ENCODE peak calls at places on chromosome 5, in six cellular contexts. One of them, this sample, is unnamed. For H3K36me3, the result is how much of the 10 kb centered on the place peaks cover.

GRCh38 chr5:179731791-179732411 is 721 bp upstream of the MAML1 start:
- DNase-seq in IMR-90: peak
- DNase-seq in transverse colon: peak
- DNase-seq in Peyer's patch: peak
- DNase-seq in kidney: peak
- DNase-seq in heart left ventricle: peak
- DNase-seq in this sample: peak

GRCh38 chr5:93941897-93942296 is 200.5 kb upstream of the POU5F2 start:
- DNase-seq in IMR-90: no peak
- DNase-seq in transverse colon: no peak
- DNase-seq in Peyer's patch: no peak
- DNase-seq in kidney: no peak
- DNase-seq in heart left ventricle: no peak
- DNase-seq in this sample: no peak

GRCh38 chr5:36251218-36251617 is 9.5 kb upstream of the NADK2 start:
- DNase-seq in IMR-90: no peak
- DNase-seq in transverse colon: no peak
- DNase-seq in Peyer's patch: no peak
- DNase-seq in kidney: no peak
- DNase-seq in heart left ventricle: no peak
- DNase-seq in this sample: no peak

GRCh38 chr5:42984307-42984706 is 55.8 kb downstream of the ANXA2R start:
- DNase-seq in IMR-90: no peak
- DNase-seq in transverse colon: no peak
- DNase-seq in Peyer's patch: no peak
- DNase-seq in kidney: no peak
- DNase-seq in heart left ventricle: no peak
- DNase-seq in this sample: no peak

GRCh38 chr5:1011226-1011631 is 2.6 kb downstream of the NKD2 start:
- DNase-seq in IMR-90: no peak
- DNase-seq in transverse colon: peak
- DNase-seq in Peyer's patch: no peak
- DNase-seq in kidney: peak
- DNase-seq in heart left ventricle: peak
- DNase-seq in this sample: peak

GRCh38 chr5:18394154-18394804 is 760.0 kb downstream of the TAF11L14 start:
- DNase-seq in IMR-90: peak
- DNase-seq in transverse colon: peak
- DNase-seq in Peyer's patch: peak
- DNase-seq in kidney: no peak
- DNase-seq in heart left ventricle: no peak
- DNase-seq in this sample: no peak

GRCh38 chr5:115986358-115986757 is 24.1 kb downstream of the LVRN start:
- DNase-seq in IMR-90: peak
- DNase-seq in transverse colon: no peak
- DNase-seq in Peyer's patch: no peak
- DNase-seq in kidney: no peak
- DNase-seq in heart left ventricle: no peak
- DNase-seq in this sample: no peak

GRCh38 chr5:115472601-115473000 is 72.0 kb downstream of the FEM1C start:
- DNase-seq in IMR-90: no peak
- DNase-seq in transverse colon: no peak
- DNase-seq in Peyer's patch: no peak
- DNase-seq in kidney: no peak
- DNase-seq in heart left ventricle: peak
- DNase-seq in this sample: no peak

GRCh38 chr5:73735032-73735734 is 109.2 kb downstream of the ARHGEF28 start:
- DNase-seq in IMR-90: no peak
- DNase-seq in transverse colon: no peak
- DNase-seq in Peyer's patch: no peak
- DNase-seq in kidney: no peak
- DNase-seq in heart left ventricle: no peak
- DNase-seq in this sample: no peak

GRCh38 chr5:95471447-95471846 is 80.3 kb downstream of the FAM81B start:
- DNase-seq in IMR-90: no peak
- DNase-seq in transverse colon: no peak
- DNase-seq in Peyer's patch: no peak
- DNase-seq in kidney: no peak
- DNase-seq in heart left ventricle: no peak
- DNase-seq in this sample: no peak

GRCh38 chr5:130514984-130515690 is 610.9 kb downstream of the CHSY3 start:
- DNase-seq in IMR-90: peak
- DNase-seq in transverse colon: no peak
- DNase-seq in Peyer's patch: no peak
- DNase-seq in kidney: no peak
- DNase-seq in heart left ventricle: no peak
- DNase-seq in this sample: no peak

GRCh38 chr5:170132642-170133448 is 27.1 kb downstream of the FOXI1 start:
- DNase-seq in IMR-90: peak
- DNase-seq in transverse colon: no peak
- DNase-seq in Peyer's patch: no peak
- DNase-seq in kidney: no peak
- DNase-seq in heart left ventricle: no peak
- DNase-seq in this sample: no peak

GRCh38 chr5:169027456-169028118 is 273.4 kb downstream of the SLIT3 start:
- DNase-seq in IMR-90: no peak
- DNase-seq in transverse colon: peak
- DNase-seq in Peyer's patch: no peak
- DNase-seq in kidney: no peak
- DNase-seq in heart left ventricle: no peak
- DNase-seq in this sample: no peak

GRCh38 chr5:90585337-90585986 is 26.9 kb downstream of the ADGRV1 start:
- DNase-seq in IMR-90: no peak
- DNase-seq in transverse colon: no peak
- DNase-seq in Peyer's patch: no peak
- DNase-seq in kidney: no peak
- DNase-seq in heart left ventricle: no peak
- DNase-seq in this sample: no peak

GRCh38 chr5:175851727-175852126 is 19.7 kb upstream of the CPLX2 start:
- DNase-seq in IMR-90: no peak
- DNase-seq in transverse colon: no peak
- DNase-seq in Peyer's patch: no peak
- DNase-seq in kidney: no peak
- DNase-seq in heart left ventricle: no peak
- DNase-seq in this sample: no peak

GRCh38 chr5:33975846-33976245 is 8.6 kb downstream of the SLC45A2 start:
- DNase-seq in IMR-90: peak
- DNase-seq in transverse colon: no peak
- DNase-seq in Peyer's patch: no peak
- DNase-seq in kidney: no peak
- DNase-seq in heart left ventricle: no peak
- DNase-seq in this sample: no peak

GRCh38 chr5:96001262-96001661 is 39.6 kb upstream of the ELL2 start:
- DNase-seq in IMR-90: peak
- DNase-seq in transverse colon: no peak
- DNase-seq in Peyer's patch: no peak
- DNase-seq in kidney: no peak
- DNase-seq in heart left ventricle: no peak
- DNase-seq in this sample: no peak

GRCh38 chr5:72608297-72608696 is 101.1 kb upstream of the ZNF366 start:
- DNase-seq in IMR-90: peak
- DNase-seq in transverse colon: no peak
- DNase-seq in Peyer's patch: no peak
- DNase-seq in kidney: no peak
- DNase-seq in heart left ventricle: no peak
- DNase-seq in this sample: no peak

GRCh38 chr5:55071413-55071812 is 31.0 kb upstream of the GZMA start:
- DNase-seq in IMR-90: no peak
- DNase-seq in transverse colon: no peak
- DNase-seq in Peyer's patch: no peak
- DNase-seq in kidney: no peak
- DNase-seq in heart left ventricle: no peak
- DNase-seq in this sample: no peak

GRCh38 chr5:6446626-6447309 is 1.9 kb upstream of the UBE2QL1 start:
- DNase-seq in IMR-90: no peak
- DNase-seq in transverse colon: no peak
- DNase-seq in Peyer's patch: no peak
- DNase-seq in kidney: peak
- DNase-seq in heart left ventricle: no peak
- DNase-seq in this sample: no peak

GRCh38 chr5:132396589-132397001 is 27.1 kb downstream of the SLC22A5 start:
- DNase-seq in IMR-90: no peak
- DNase-seq in transverse colon: no peak
- DNase-seq in Peyer's patch: no peak
- DNase-seq in kidney: no peak
- DNase-seq in heart left ventricle: no peak
- DNase-seq in this sample: no peak

GRCh38 chr5:9316733-9317132 is 229.1 kb downstream of the SEMA5A start:
- DNase-seq in IMR-90: no peak
- DNase-seq in transverse colon: no peak
- DNase-seq in Peyer's patch: no peak
- DNase-seq in kidney: no peak
- DNase-seq in heart left ventricle: no peak
- DNase-seq in this sample: no peak

GRCh38 chr5:173764321-173765029 is 123.7 kb upstream of the CPEB4 start:
- DNase-seq in IMR-90: peak
- DNase-seq in transverse colon: peak
- DNase-seq in Peyer's patch: no peak
- DNase-seq in kidney: peak
- DNase-seq in heart left ventricle: peak
- DNase-seq in this sample: peak

GRCh38 chr5:37308796-37309195 is 59.6 kb upstream of the CPLANE1 start:
- DNase-seq in IMR-90: peak
- DNase-seq in transverse colon: no peak
- DNase-seq in Peyer's patch: no peak
- DNase-seq in kidney: no peak
- DNase-seq in heart left ventricle: no peak
- DNase-seq in this sample: no peak

GRCh38 chr5:95962785-95963184 is 1.1 kb upstream of the ELL2 start:
- DNase-seq in IMR-90: no peak
- DNase-seq in transverse colon: no peak
- DNase-seq in Peyer's patch: no peak
- DNase-seq in kidney: no peak
- DNase-seq in heart left ventricle: no peak
- DNase-seq in this sample: no peak

GRCh38 chr5:143196601-143197259 is 206.8 kb downstream of the NR3C1 start:
- DNase-seq in IMR-90: no peak
- DNase-seq in transverse colon: no peak
- DNase-seq in Peyer's patch: no peak
- DNase-seq in kidney: no peak
- DNase-seq in heart left ventricle: no peak
- DNase-seq in this sample: no peak
- TF ChIP-seq CTCF in IMR-90: peak
- TF ChIP-seq CTCF in transverse colon: no peak
- TF ChIP-seq CTCF in Peyer's patch: no peak
- TF ChIP-seq CTCF in kidney: no peak
- TF ChIP-seq CTCF in heart left ventricle: no peak
- TF ChIP-seq CTCF in this sample: no peak

GRCh38 chr5:139360384-139360783 is 18.7 kb downstream of the PAIP2 start:
- DNase-seq in IMR-90: no peak
- DNase-seq in transverse colon: no peak
- DNase-seq in Peyer's patch: no peak
- DNase-seq in kidney: no peak
- DNase-seq in heart left ventricle: no peak
- DNase-seq in this sample: no peak
- H3K36me3 ChIP-seq in IMR-90: under half
- H3K36me3 ChIP-seq in transverse colon: under half
- H3K36me3 ChIP-seq in Peyer's patch: under half
- H3K36me3 ChIP-seq in kidney: under half
- H3K36me3 ChIP-seq in heart left ventricle: under half
- H3K36me3 ChIP-seq in this sample: under half

GRCh38 chr5:138611295-138612220 is 36.4 kb upstream of the HSPA9 start:
- DNase-seq in IMR-90: no peak
- DNase-seq in transverse colon: no peak
- DNase-seq in Peyer's patch: no peak
- DNase-seq in kidney: no peak
- DNase-seq in heart left ventricle: no peak
- DNase-seq in this sample: no peak
- TF ChIP-seq CTCF in IMR-90: no peak
- TF ChIP-seq CTCF in transverse colon: no peak
- TF ChIP-seq CTCF in Peyer's patch: no peak
- TF ChIP-seq CTCF in kidney: no peak
- TF ChIP-seq CTCF in heart left ventricle: no peak
- TF ChIP-seq CTCF in this sample: no peak

GRCh38 chr5:134555889-134556311 is 30.4 kb downstream of the JADE2 start:
- DNase-seq in IMR-90: peak
- DNase-seq in transverse colon: peak
- DNase-seq in Peyer's patch: peak
- DNase-seq in kidney: peak
- DNase-seq in heart left ventricle: peak
- DNase-seq in this sample: no peak
- H3K36me3 ChIP-seq in IMR-90: under half
- H3K36me3 ChIP-seq in transverse colon: under half
- H3K36me3 ChIP-seq in Peyer's patch: half or more
- H3K36me3 ChIP-seq in kidney: under half
- H3K36me3 ChIP-seq in heart left ventricle: under half
- H3K36me3 ChIP-seq in this sample: under half

DNA sequence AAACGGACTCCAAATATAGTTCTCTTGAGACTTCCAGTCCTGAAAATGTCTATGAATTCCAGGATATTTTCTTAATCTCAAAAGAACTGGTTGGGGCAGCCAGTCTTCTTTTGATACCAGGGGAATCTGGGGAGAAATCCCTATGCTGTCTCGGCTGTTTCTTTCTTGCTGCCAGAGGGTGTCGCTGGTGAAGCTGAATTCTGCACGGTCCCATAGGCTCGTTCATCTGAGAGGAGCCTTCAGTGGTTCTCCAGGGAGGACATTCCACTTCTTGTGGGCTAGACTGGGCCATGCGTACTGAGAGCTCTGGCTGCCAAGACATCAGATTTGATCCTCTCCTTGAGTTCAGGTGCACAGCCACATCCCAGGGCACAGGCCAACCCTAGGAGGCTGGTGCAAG is 155.0 kb upstream of the CLINT1 start:
- DNase-seq in IMR-90: peak
- DNase-seq in transverse colon: peak
- DNase-seq in Peyer's patch: no peak
- DNase-seq in kidney: no peak
- DNase-seq in heart left ventricle: no peak
- DNase-seq in this sample: no peak
- TF ChIP-seq CTCF in IMR-90: peak
- TF ChIP-seq CTCF in transverse colon: peak
- TF ChIP-seq CTCF in Peyer's patch: no peak
- TF ChIP-seq CTCF in kidney: peak
- TF ChIP-seq CTCF in heart left ventricle: no peak
- TF ChIP-seq CTCF in this sample: peak

DNA sequence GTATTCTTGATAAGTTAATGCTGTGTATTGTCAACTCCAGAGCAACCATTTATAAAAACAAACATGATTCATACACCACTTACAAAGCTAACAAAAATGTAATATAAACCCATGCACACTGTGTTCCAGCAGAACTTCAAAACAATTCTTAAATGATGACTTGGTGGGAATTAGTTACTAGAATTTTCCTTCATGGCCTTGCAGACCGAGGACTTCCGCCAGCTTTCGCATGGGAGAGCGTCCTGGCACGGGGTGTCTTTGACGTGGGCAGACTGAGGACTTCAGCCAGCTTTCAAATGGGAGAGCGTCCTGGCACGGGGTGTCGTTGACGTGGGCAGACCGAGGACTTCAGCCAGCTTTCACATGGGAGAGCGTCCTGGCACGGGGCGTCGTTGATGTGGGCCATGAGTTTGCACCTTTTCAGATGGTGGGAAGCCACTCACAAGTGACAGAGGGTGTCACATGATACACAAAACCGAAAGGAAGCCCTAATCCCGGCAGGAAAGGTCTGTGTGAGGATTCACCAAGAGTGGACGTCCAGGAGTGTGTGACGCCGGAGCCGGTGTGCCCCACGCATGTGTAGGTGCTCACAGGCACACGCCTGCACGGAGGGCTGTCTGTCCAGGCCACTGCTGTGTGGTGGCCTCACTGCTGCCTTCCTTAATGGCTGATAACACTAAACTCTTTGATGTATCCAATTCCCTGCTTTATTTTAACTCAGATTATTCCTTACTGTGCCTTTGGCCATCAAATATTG is 211.3 kb upstream of the IRX4 start:
- DNase-seq in IMR-90: no peak
- DNase-seq in transverse colon: no peak
- DNase-seq in Peyer's patch: no peak
- DNase-seq in kidney: no peak
- DNase-seq in heart left ventricle: no peak
- DNase-seq in this sample: no peak
- H3K36me3 ChIP-seq in IMR-90: under half
- H3K36me3 ChIP-seq in transverse colon: under half
- H3K36me3 ChIP-seq in Peyer's patch: under half
- H3K36me3 ChIP-seq in kidney: under half
- H3K36me3 ChIP-seq in heart left ventricle: under half
- H3K36me3 ChIP-seq in this sample: under half

This sample was measured in mucosa of descending colon.